ENCODE peak calls at places on chromosomes 13 and 19, in nine cellular contexts. N is uterus, O is tibial artery, Y is psoas muscle, H is BE2C, K is stomach, V is IMR-90, W is right lobe of liver, F is thoracic aorta. B is an unnamed sample.
A peak's percentile ranks its signal among the peaks of the same experiment; 100 is the strongest.

GRCh38 chr19:42420055-42420544 is 7.1 kb downstream of the LIPE start:
- DNase-seq in N (no peak), O (no peak), Y (no peak), H (no peak), K (peak; percentile 48), V (peak; percentile 78), W (no peak), F (no peak), B (no peak)

GRCh38 chr13:110240352-110240751 is 66.6 kb downstream of the COL4A1 start:
- DNase-seq in N (no peak), O (no peak), Y (no peak), H (no peak), K (no peak), V (no peak), W (no peak), F (no peak), B (no peak)

GRCh38 chr13:49938274-49938673 is 2.1 kb upstream of the SPRYD7 start:
- DNase-seq in N (no peak), O (no peak), Y (no peak), H (no peak), K (no peak), V (no peak), W (no peak), F (no peak), B (no peak)

GRCh38 chr13:97339019-97339988 is 94.7 kb upstream of the RAP2A start:
- DNase-seq in N (peak; percentile 71), O (peak; percentile 83), Y (peak; percentile 44), H (peak; percentile 25), K (peak; percentile 29), V (peak; percentile 98), W (no peak), F (peak; percentile 38), B (no peak)

GRCh38 chr13:93466502-93467036 is 240.0 kb downstream of the GPC6 start:
- DNase-seq in N (no peak), O (no peak), Y (no peak), H (no peak), K (no peak), V (peak; percentile 5), W (no peak), F (no peak), B (no peak)

GRCh38 chr13:87674143-87674772 is 3.1 kb downstream of the SLITRK5 start:
- DNase-seq in N (no peak), O (no peak), Y (no peak), H (no peak), K (no peak), V (no peak), W (no peak), F (no peak), B (no peak)

GRCh38 chr19:1901940-1902404 is 3.2 kb upstream of the ADAT3 start:
- DNase-seq in N (no peak), O (peak; percentile 77), Y (no peak), H (no peak), K (peak; percentile 32), V (no peak), W (peak; percentile 84), F (no peak), B (peak; percentile 51)

GRCh38 chr13:112901951-112902651 is 66.9 kb upstream of the MCF2L start:
- DNase-seq in N (no peak), O (no peak), Y (no peak), H (no peak), K (peak; percentile 41), V (no peak), W (peak; percentile 44), F (no peak), B (peak; percentile 74)

GRCh38 chr19:34879563-34879962 is 47.1 kb upstream of the ZNF30 start:
- DNase-seq in N (no peak), O (no peak), Y (no peak), H (no peak), K (no peak), V (no peak), W (no peak), F (no peak), B (no peak)

GRCh38 chr13:89163081-89163480 is 1491.9 kb downstream of the SLITRK5 start:
- DNase-seq in N (no peak), O (no peak), Y (no peak), H (no peak), K (no peak), V (no peak), W (no peak), F (no peak), B (no peak)

DNA sequence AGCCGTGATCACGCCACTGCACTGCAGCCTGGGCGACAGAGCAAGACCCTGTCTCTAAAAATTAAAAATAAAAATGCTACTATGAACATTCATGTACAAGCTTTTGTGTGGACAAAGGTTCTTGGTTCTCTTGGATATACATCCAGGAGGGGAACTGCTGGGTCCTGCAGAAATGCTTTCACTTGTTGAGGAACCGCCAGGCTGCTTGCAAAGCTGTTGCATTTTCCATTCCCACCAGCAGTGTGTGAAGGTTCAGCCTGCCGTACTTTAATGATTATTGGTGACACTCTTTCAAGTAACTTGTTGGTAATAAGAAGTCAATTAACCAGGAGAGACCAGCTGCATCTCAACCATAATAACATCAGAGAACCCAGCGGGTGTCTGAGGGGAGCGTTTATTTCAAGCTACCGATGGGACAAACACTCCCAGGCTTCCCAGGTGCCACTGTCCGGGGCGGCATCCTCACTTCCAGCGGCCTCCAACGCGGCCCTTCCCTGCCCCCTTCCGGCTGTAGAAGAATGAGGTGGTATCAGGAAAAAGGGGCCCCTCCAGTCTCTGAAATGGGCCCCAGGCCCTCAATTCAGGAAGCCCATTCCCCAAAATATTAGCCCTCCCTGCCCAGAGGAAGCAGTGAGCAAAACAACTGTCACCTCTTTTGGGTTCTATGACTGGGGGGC is 15.2 kb upstream of the PPP1R12C start:
- DNase-seq in N (no peak), O (no peak), Y (no peak), H (peak; percentile 45), K (no peak), V (no peak), W (no peak), F (no peak), B (no peak)
- H3K4me3 ChIP-seq in N (no peak overlapping the region), O (no peak overlapping the region), Y (no peak overlapping the region), H (no peak overlapping the region), K (no peak overlapping the region), V (no peak overlapping the region), W (no peak overlapping the region), F (no peak overlapping the region), B (no peak overlapping the region)

GRCh38 chr13:76038920-76039716 is 403.0 kb downstream of the LMO7 start:
- DNase-seq in N (no peak), O (no peak), Y (no peak), H (no peak), K (no peak), V (no peak), W (no peak), F (no peak), B (no peak)
- TF ChIP-seq CTCF in N (no peak), O (no peak), Y (no peak), H (no peak), K (no peak), V (no peak), W (no peak), F (no peak), B (no peak)

GRCh38 chr13:44484562-44485164 is 91.5 kb downstream of the TSC22D1 start:
- DNase-seq in N (no peak), O (no peak), Y (no peak), H (no peak), K (no peak), V (no peak), W (no peak), F (no peak), B (no peak)
- H3K4me3 ChIP-seq in N (no peak overlapping the region), O (no peak overlapping the region), Y (peak overlapping the region; percentile 11), H (no peak overlapping the region), K (no peak overlapping the region), V (no peak overlapping the region), W (no peak overlapping the region), F (peak overlapping the region; percentile 35), B (no peak overlapping the region)

DNA sequence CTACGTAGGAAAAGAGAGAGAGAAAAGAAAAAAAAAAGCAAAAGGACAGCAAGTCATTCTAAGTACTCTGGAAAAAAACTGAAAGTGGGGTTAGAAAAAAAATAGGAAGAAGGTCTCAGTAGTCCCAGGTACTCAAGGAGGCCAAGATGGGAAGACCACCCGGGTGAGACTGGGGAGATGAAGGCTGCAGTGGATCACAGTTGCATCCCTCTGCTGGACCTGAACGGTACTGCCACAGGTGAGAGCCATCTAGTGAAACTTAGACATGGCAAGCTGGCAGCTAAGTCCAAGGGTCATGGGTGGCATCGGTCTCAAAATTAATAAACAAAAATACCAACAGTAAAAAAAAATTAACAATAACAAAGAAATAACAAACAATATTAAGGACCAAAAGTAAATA is 41.0 kb upstream of the ZNF91 start:
- DNase-seq in N (no peak), O (no peak), Y (no peak), H (peak; percentile 35), K (no peak), V (no peak), W (no peak), F (no peak), B (no peak)
- TF ChIP-seq CTCF in N (no peak), O (no peak), Y (no peak), H (peak; percentile 57), K (no peak), V (no peak), W (no peak), F (no peak), B (no peak)

GRCh38 chr19:58399903-58400637 is 4.6 kb downstream of the RNF225 start:
- DNase-seq in N (no peak), O (peak; percentile 51), Y (no peak), H (no peak), K (no peak), V (no peak), W (no peak), F (no peak), B (no peak)

GRCh38 chr19:58398545-58398944 is 3.1 kb downstream of the RNF225 start:
- DNase-seq in N (no peak), O (no peak), Y (no peak), H (no peak), K (no peak), V (no peak), W (no peak), F (no peak), B (no peak)

GRCh38 chr19:58401825-58402433 is 6.5 kb downstream of the RNF225 start:
- DNase-seq in N (no peak), O (no peak), Y (no peak), H (no peak), K (no peak), V (no peak), W (no peak), F (no peak), B (no peak)

GRCh38 chr19:58400638-58400915 is 5.1 kb downstream of the RNF225 start:
- DNase-seq in N (no peak), O (no peak), Y (no peak), H (no peak), K (no peak), V (no peak), W (no peak), F (no peak), B (no peak)

GRCh38 chr19:58400916-58401824 is 5.7 kb downstream of the RNF225 start:
- DNase-seq in N (peak; percentile 100), O (peak; percentile 99), Y (peak; percentile 100), H (peak; percentile 99), K (peak; percentile 100), V (peak; percentile 99), W (peak; percentile 99), F (peak; percentile 97), B (peak; percentile 100)
- H3K4me3 ChIP-seq in N (peak overlapping the region; percentile 51), O (peak overlapping the region; percentile 53), Y (peak overlapping the region; percentile 69), H (peak overlapping the region; percentile 81), K (peak overlapping the region; percentile 60), V (peak overlapping the region; percentile 66), W (peak overlapping the region; percentile 46), F (peak overlapping the region; percentile 76), B (peak overlapping the region; percentile 32)

B was measured in lower leg skin.